ENCODE peak calls at places on chromosomes 16 and 17, in ten cellular contexts. One of them, this sample, is unnamed.
A peak's percentile ranks its signal among the peaks of the same experiment; 100 is the strongest.

GRCh38 chr17:74368341-74369152 is 1.2 kb downstream of the GPR142 start:
- DNase-seq in cardiac muscle cell: peak; percentile 72
- DNase-seq in heart left ventricle: peak; percentile 75
- DNase-seq in lower leg skin: peak; percentile 47
- DNase-seq in CD8-positive, alpha-beta T cell: peak; percentile 49
- DNase-seq in prostate gland: peak; percentile 54
- DNase-seq in HFFc6: no peak
- DNase-seq in ovary: peak; percentile 32
- DNase-seq in HCT116: peak; percentile 67
- DNase-seq in fibroblast of pulmonary artery: peak; percentile 63
- DNase-seq in this sample: peak; percentile 64

GRCh38 chr17:10881959-10882358 is 44.1 kb upstream of the PIRT start:
- DNase-seq in lower leg skin: no peak
- DNase-seq in cardiac muscle cell: no peak
- DNase-seq in HFFc6: no peak
- DNase-seq in heart left ventricle: no peak
- DNase-seq in fibroblast of pulmonary artery: no peak
- DNase-seq in HCT116: no peak
- DNase-seq in CD8-positive, alpha-beta T cell: no peak
- DNase-seq in ovary: no peak
- DNase-seq in prostate gland: no peak
- DNase-seq in this sample: no peak

GRCh38 chr17:61335105-61335844 is 64.4 kb upstream of the TBX2 start:
- DNase-seq in CD8-positive, alpha-beta T cell: no peak
- DNase-seq in HCT116: no peak
- DNase-seq in heart left ventricle: no peak
- DNase-seq in lower leg skin: no peak
- DNase-seq in prostate gland: no peak
- DNase-seq in ovary: peak; percentile 38
- DNase-seq in HFFc6: peak; percentile 41
- DNase-seq in fibroblast of pulmonary artery: peak; percentile 66
- DNase-seq in cardiac muscle cell: peak; percentile 34
- DNase-seq in this sample: no peak

GRCh38 chr17:45225964-45226530 is 4.4 kb downstream of the FMNL1 start:
- DNase-seq in HFFc6: no peak
- DNase-seq in HCT116: no peak
- DNase-seq in cardiac muscle cell: no peak
- DNase-seq in ovary: no peak
- DNase-seq in fibroblast of pulmonary artery: no peak
- DNase-seq in heart left ventricle: peak; percentile 84
- DNase-seq in lower leg skin: peak; percentile 77
- DNase-seq in prostate gland: no peak
- DNase-seq in CD8-positive, alpha-beta T cell: peak; percentile 80
- DNase-seq in this sample: no peak

GRCh38 chr17:19010729-19011505 is 6.4 kb upstream of the FAM83G start:
- DNase-seq in heart left ventricle: no peak
- DNase-seq in fibroblast of pulmonary artery: no peak
- DNase-seq in HFFc6: no peak
- DNase-seq in ovary: no peak
- DNase-seq in HCT116: no peak
- DNase-seq in CD8-positive, alpha-beta T cell: no peak
- DNase-seq in lower leg skin: no peak
- DNase-seq in prostate gland: no peak
- DNase-seq in cardiac muscle cell: no peak
- DNase-seq in this sample: no peak

GRCh38 chr16:4703906-4704305 is 10.5 kb downstream of the NUDT16L1 start:
- DNase-seq in ovary: no peak
- DNase-seq in HFFc6: no peak
- DNase-seq in lower leg skin: no peak
- DNase-seq in HCT116: no peak
- DNase-seq in cardiac muscle cell: no peak
- DNase-seq in heart left ventricle: no peak
- DNase-seq in prostate gland: no peak
- DNase-seq in fibroblast of pulmonary artery: no peak
- DNase-seq in CD8-positive, alpha-beta T cell: no peak
- DNase-seq in this sample: no peak

GRCh38 chr16:57366544-57367040 is 5.7 kb upstream of the CX3CL1 start:
- DNase-seq in CD8-positive, alpha-beta T cell: no peak
- DNase-seq in cardiac muscle cell: peak; percentile 63
- DNase-seq in heart left ventricle: no peak
- DNase-seq in prostate gland: no peak
- DNase-seq in HFFc6: no peak
- DNase-seq in lower leg skin: no peak
- DNase-seq in ovary: no peak
- DNase-seq in HCT116: no peak
- DNase-seq in fibroblast of pulmonary artery: peak; percentile 56
- DNase-seq in this sample: no peak

GRCh38 chr17:4256952-4257351 is 6.8 kb downstream of the ANKFY1 start:
- DNase-seq in heart left ventricle: no peak
- DNase-seq in CD8-positive, alpha-beta T cell: no peak
- DNase-seq in fibroblast of pulmonary artery: no peak
- DNase-seq in cardiac muscle cell: no peak
- DNase-seq in ovary: no peak
- DNase-seq in lower leg skin: no peak
- DNase-seq in HCT116: no peak
- DNase-seq in HFFc6: no peak
- DNase-seq in prostate gland: no peak
- DNase-seq in this sample: no peak

GRCh38 chr17:57835333-57835900 is 14.4 kb downstream of the MRPS23 start:
- DNase-seq in cardiac muscle cell: no peak
- DNase-seq in ovary: no peak
- DNase-seq in HFFc6: no peak
- DNase-seq in HCT116: no peak
- DNase-seq in heart left ventricle: no peak
- DNase-seq in fibroblast of pulmonary artery: no peak
- DNase-seq in prostate gland: no peak
- DNase-seq in CD8-positive, alpha-beta T cell: no peak
- DNase-seq in lower leg skin: no peak
- DNase-seq in this sample: no peak

GRCh38 chr17:57833597-57833939 is 16.3 kb downstream of the MRPS23 start:
- DNase-seq in lower leg skin: no peak
- DNase-seq in prostate gland: no peak
- DNase-seq in HCT116: no peak
- DNase-seq in ovary: no peak
- DNase-seq in CD8-positive, alpha-beta T cell: no peak
- DNase-seq in cardiac muscle cell: no peak
- DNase-seq in heart left ventricle: no peak
- DNase-seq in HFFc6: no peak
- DNase-seq in fibroblast of pulmonary artery: no peak
- DNase-seq in this sample: no peak

GRCh38 chr17:57832711-57833596 is 16.9 kb downstream of the MRPS23 start:
- DNase-seq in HFFc6: peak; percentile 63
- DNase-seq in HCT116: peak; percentile 69
- DNase-seq in ovary: peak; percentile 68
- DNase-seq in heart left ventricle: peak; percentile 64
- DNase-seq in CD8-positive, alpha-beta T cell: peak; percentile 42
- DNase-seq in cardiac muscle cell: peak; percentile 82
- DNase-seq in fibroblast of pulmonary artery: peak; percentile 83
- DNase-seq in lower leg skin: peak; percentile 59
- DNase-seq in prostate gland: peak; percentile 77
- DNase-seq in this sample: peak; percentile 73

GRCh38 chr17:57832299-57832698 is 17.5 kb downstream of the MRPS23 start:
- DNase-seq in HCT116: no peak
- DNase-seq in fibroblast of pulmonary artery: no peak
- DNase-seq in cardiac muscle cell: no peak
- DNase-seq in CD8-positive, alpha-beta T cell: no peak
- DNase-seq in heart left ventricle: no peak
- DNase-seq in prostate gland: no peak
- DNase-seq in HFFc6: no peak
- DNase-seq in ovary: no peak
- DNase-seq in lower leg skin: no peak
- DNase-seq in this sample: no peak

GRCh38 chr17:57834146-57834741 is 15.6 kb downstream of the MRPS23 start:
- DNase-seq in cardiac muscle cell: no peak
- DNase-seq in HCT116: no peak
- DNase-seq in HFFc6: peak; percentile 23
- DNase-seq in prostate gland: peak; percentile 88
- DNase-seq in fibroblast of pulmonary artery: no peak
- DNase-seq in heart left ventricle: no peak
- DNase-seq in lower leg skin: no peak
- DNase-seq in ovary: no peak
- DNase-seq in CD8-positive, alpha-beta T cell: no peak
- DNase-seq in this sample: no peak
- TF ChIP-seq CTCF in cardiac muscle cell: no peak
- TF ChIP-seq CTCF in HCT116: peak; percentile 11
- TF ChIP-seq CTCF in HFFc6: no peak
- TF ChIP-seq CTCF in prostate gland: no peak
- TF ChIP-seq CTCF in fibroblast of pulmonary artery: no peak
- TF ChIP-seq CTCF in heart left ventricle: no peak
- TF ChIP-seq CTCF in lower leg skin: no peak
- TF ChIP-seq CTCF in ovary: no peak
- TF ChIP-seq CTCF in CD8-positive, alpha-beta T cell: no peak
- TF ChIP-seq CTCF in this sample: no peak

GRCh38 chr17:47732399-47733046 is 513 bp upstream of the TBX21 start:
- DNase-seq in HCT116: no peak
- DNase-seq in lower leg skin: no peak
- DNase-seq in cardiac muscle cell: no peak
- DNase-seq in ovary: no peak
- DNase-seq in prostate gland: no peak
- DNase-seq in HFFc6: no peak
- DNase-seq in fibroblast of pulmonary artery: no peak
- DNase-seq in CD8-positive, alpha-beta T cell: no peak
- DNase-seq in heart left ventricle: no peak
- DNase-seq in this sample: no peak

GRCh38 chr17:47731396-47731795 is 1.6 kb upstream of the TBX21 start:
- DNase-seq in fibroblast of pulmonary artery: no peak
- DNase-seq in lower leg skin: no peak
- DNase-seq in prostate gland: no peak
- DNase-seq in CD8-positive, alpha-beta T cell: no peak
- DNase-seq in HCT116: no peak
- DNase-seq in heart left ventricle: no peak
- DNase-seq in cardiac muscle cell: no peak
- DNase-seq in HFFc6: no peak
- DNase-seq in ovary: no peak
- DNase-seq in this sample: no peak

GRCh38 chr17:47733414-47734288 is 615 bp downstream of the TBX21 start:
- DNase-seq in CD8-positive, alpha-beta T cell: no peak
- DNase-seq in fibroblast of pulmonary artery: no peak
- DNase-seq in prostate gland: no peak
- DNase-seq in heart left ventricle: no peak
- DNase-seq in HCT116: no peak
- DNase-seq in HFFc6: no peak
- DNase-seq in cardiac muscle cell: no peak
- DNase-seq in ovary: no peak
- DNase-seq in lower leg skin: no peak
- DNase-seq in this sample: no peak

GRCh38 chr17:47735139-47735464 is 2.1 kb downstream of the TBX21 start:
- DNase-seq in heart left ventricle: no peak
- DNase-seq in ovary: no peak
- DNase-seq in CD8-positive, alpha-beta T cell: no peak
- DNase-seq in cardiac muscle cell: no peak
- DNase-seq in fibroblast of pulmonary artery: no peak
- DNase-seq in lower leg skin: no peak
- DNase-seq in HCT116: no peak
- DNase-seq in HFFc6: no peak
- DNase-seq in prostate gland: no peak
- DNase-seq in this sample: no peak

GRCh38 chr17:47733047-47733413 is at the start of gene TBX21:
- DNase-seq in HFFc6: no peak
- DNase-seq in heart left ventricle: peak; percentile 76
- DNase-seq in cardiac muscle cell: peak; percentile 27
- DNase-seq in HCT116: peak; percentile 44
- DNase-seq in ovary: no peak
- DNase-seq in CD8-positive, alpha-beta T cell: peak; percentile 84
- DNase-seq in lower leg skin: peak; percentile 26
- DNase-seq in prostate gland: peak; percentile 41
- DNase-seq in fibroblast of pulmonary artery: no peak
- DNase-seq in this sample: peak; percentile 77
- TF ChIP-seq CTCF in HFFc6: peak; percentile 38
- TF ChIP-seq CTCF in heart left ventricle: no peak
- TF ChIP-seq CTCF in cardiac muscle cell: peak; percentile 19
- TF ChIP-seq CTCF in HCT116: peak; percentile 41
- TF ChIP-seq CTCF in ovary: no peak
- TF ChIP-seq CTCF in CD8-positive, alpha-beta T cell: peak; percentile 43
- TF ChIP-seq CTCF in lower leg skin: no peak
- TF ChIP-seq CTCF in prostate gland: no peak
- TF ChIP-seq CTCF in fibroblast of pulmonary artery: no peak
- TF ChIP-seq CTCF in this sample: peak; percentile 43

GRCh38 chr16:13921328-13921727 is 1.4 kb downstream of the ERCC4 start:
- DNase-seq in ovary: no peak
- DNase-seq in HCT116: no peak
- DNase-seq in CD8-positive, alpha-beta T cell: no peak
- DNase-seq in heart left ventricle: no peak
- DNase-seq in prostate gland: peak; percentile 20
- DNase-seq in cardiac muscle cell: no peak
- DNase-seq in lower leg skin: no peak
- DNase-seq in fibroblast of pulmonary artery: no peak
- DNase-seq in HFFc6: no peak
- DNase-seq in this sample: no peak

GRCh38 chr16:13920510-13920818 is 510 bp downstream of the ERCC4 start:
- DNase-seq in cardiac muscle cell: no peak
- DNase-seq in ovary: no peak
- DNase-seq in HFFc6: no peak
- DNase-seq in heart left ventricle: no peak
- DNase-seq in HCT116: no peak
- DNase-seq in lower leg skin: no peak
- DNase-seq in fibroblast of pulmonary artery: no peak
- DNase-seq in prostate gland: no peak
- DNase-seq in CD8-positive, alpha-beta T cell: no peak
- DNase-seq in this sample: no peak

GRCh38 chr16:13919683-13920509 is at the start of gene ERCC4:
- DNase-seq in lower leg skin: peak; percentile 100
- DNase-seq in HFFc6: peak; percentile 99
- DNase-seq in heart left ventricle: peak; percentile 100
- DNase-seq in HCT116: peak; percentile 98
- DNase-seq in cardiac muscle cell: peak; percentile 100
- DNase-seq in prostate gland: peak; percentile 100
- DNase-seq in fibroblast of pulmonary artery: peak; percentile 99
- DNase-seq in CD8-positive, alpha-beta T cell: peak; percentile 99
- DNase-seq in ovary: peak; percentile 99
- DNase-seq in this sample: peak; percentile 99

GRCh38 chr16:13915033-13915635 is 4.8 kb upstream of the ERCC4 start:
- DNase-seq in prostate gland: no peak
- DNase-seq in heart left ventricle: no peak
- DNase-seq in lower leg skin: no peak
- DNase-seq in cardiac muscle cell: no peak
- DNase-seq in HFFc6: no peak
- DNase-seq in ovary: no peak
- DNase-seq in HCT116: no peak
- DNase-seq in CD8-positive, alpha-beta T cell: no peak
- DNase-seq in fibroblast of pulmonary artery: no peak
- DNase-seq in this sample: no peak

GRCh38 chr16:13919330-13919682 is 648 bp upstream of the ERCC4 start:
- DNase-seq in prostate gland: peak; percentile 25
- DNase-seq in cardiac muscle cell: peak; percentile 69
- DNase-seq in heart left ventricle: no peak
- DNase-seq in fibroblast of pulmonary artery: peak; percentile 70
- DNase-seq in lower leg skin: no peak
- DNase-seq in ovary: no peak
- DNase-seq in HFFc6: peak; percentile 55
- DNase-seq in HCT116: peak; percentile 51
- DNase-seq in CD8-positive, alpha-beta T cell: no peak
- DNase-seq in this sample: no peak
- TF ChIP-seq CTCF in prostate gland: no peak
- TF ChIP-seq CTCF in cardiac muscle cell: no peak
- TF ChIP-seq CTCF in heart left ventricle: no peak
- TF ChIP-seq CTCF in fibroblast of pulmonary artery: peak; percentile 44
- TF ChIP-seq CTCF in lower leg skin: no peak
- TF ChIP-seq CTCF in ovary: no peak
- TF ChIP-seq CTCF in HFFc6: no peak
- TF ChIP-seq CTCF in HCT116: no peak
- TF ChIP-seq CTCF in CD8-positive, alpha-beta T cell: peak; percentile 83
- TF ChIP-seq CTCF in this sample: no peak

GRCh38 chr17:27493088-27493487 is 36.8 kb downstream of the KSR1 start:
- DNase-seq in lower leg skin: no peak
- DNase-seq in prostate gland: no peak
- DNase-seq in fibroblast of pulmonary artery: no peak
- DNase-seq in HCT116: no peak
- DNase-seq in heart left ventricle: no peak
- DNase-seq in ovary: no peak
- DNase-seq in CD8-positive, alpha-beta T cell: no peak
- DNase-seq in cardiac muscle cell: no peak
- DNase-seq in HFFc6: no peak
- DNase-seq in this sample: no peak

GRCh38 chr17:27496005-27496404 is 39.8 kb downstream of the KSR1 start:
- DNase-seq in HCT116: no peak
- DNase-seq in lower leg skin: no peak
- DNase-seq in fibroblast of pulmonary artery: no peak
- DNase-seq in prostate gland: no peak
- DNase-seq in cardiac muscle cell: no peak
- DNase-seq in ovary: no peak
- DNase-seq in CD8-positive, alpha-beta T cell: no peak
- DNase-seq in HFFc6: no peak
- DNase-seq in heart left ventricle: no peak
- DNase-seq in this sample: no peak

GRCh38 chr17:27495460-27495859 is 39.2 kb downstream of the KSR1 start:
- DNase-seq in HCT116: no peak
- DNase-seq in cardiac muscle cell: no peak
- DNase-seq in CD8-positive, alpha-beta T cell: no peak
- DNase-seq in prostate gland: no peak
- DNase-seq in heart left ventricle: no peak
- DNase-seq in fibroblast of pulmonary artery: no peak
- DNase-seq in lower leg skin: no peak
- DNase-seq in ovary: no peak
- DNase-seq in HFFc6: no peak
- DNase-seq in this sample: no peak

GRCh38 chr17:27492470-27492869 is 36.2 kb downstream of the KSR1 start:
- DNase-seq in HCT116: no peak
- DNase-seq in heart left ventricle: no peak
- DNase-seq in ovary: no peak
- DNase-seq in lower leg skin: no peak
- DNase-seq in fibroblast of pulmonary artery: no peak
- DNase-seq in HFFc6: no peak
- DNase-seq in cardiac muscle cell: no peak
- DNase-seq in CD8-positive, alpha-beta T cell: no peak
- DNase-seq in prostate gland: no peak
- DNase-seq in this sample: no peak

GRCh38 chr17:27494192-27495091 is 38.2 kb downstream of the KSR1 start:
- DNase-seq in lower leg skin: peak; percentile 91
- DNase-seq in ovary: no peak
- DNase-seq in cardiac muscle cell: peak; percentile 65
- DNase-seq in HFFc6: no peak
- DNase-seq in HCT116: peak; percentile 51
- DNase-seq in heart left ventricle: peak; percentile 47
- DNase-seq in prostate gland: peak; percentile 93
- DNase-seq in fibroblast of pulmonary artery: peak; percentile 55
- DNase-seq in CD8-positive, alpha-beta T cell: no peak
- DNase-seq in this sample: no peak
- TF ChIP-seq CTCF in lower leg skin: no peak
- TF ChIP-seq CTCF in ovary: no peak
- TF ChIP-seq CTCF in cardiac muscle cell: peak; percentile 21
- TF ChIP-seq CTCF in HFFc6: peak; percentile 52
- TF ChIP-seq CTCF in HCT116: peak; percentile 66
- TF ChIP-seq CTCF in heart left ventricle: peak; percentile 19
- TF ChIP-seq CTCF in prostate gland: peak; percentile 29
- TF ChIP-seq CTCF in fibroblast of pulmonary artery: peak; percentile 27
- TF ChIP-seq CTCF in CD8-positive, alpha-beta T cell: no peak
- TF ChIP-seq CTCF in this sample: peak; percentile 60